ENCODE peak calls at places on chromosome 7, in six cellular contexts. W is AG09319, P is AG04450, M is HFFc6, F is breast epithelium, I is esophagus muscularis mucosa. V is an unnamed sample.

GRCh38 chr7:157527686-157528085 is 190.9 kb downstream of the DNAJB6 start:
- DNase-seq in W (no peak), P (no peak), M (no peak), F (peak; percentile 20), I (no peak), V (no peak)

GRCh38 chr7:158779061-158779992 is 50.0 kb downstream of the ESYT2 start:
- DNase-seq in W (no peak), P (no peak), M (no peak), F (no peak), I (no peak), V (no peak)

GRCh38 chr7:106486331-106486730 is 174.6 kb downstream of the CCDC71L start:
- DNase-seq in W (no peak), P (no peak), M (peak; percentile 83), F (no peak), I (no peak), V (no peak)

GRCh38 chr7:120959929-120960484 is 9.4 kb downstream of the ING3 start:
- DNase-seq in W (no peak), P (no peak), M (no peak), F (no peak), I (no peak), V (no peak)

GRCh38 chr7:80134536-80135305 is at the start of gene GNAI1:
- DNase-seq in W (peak; percentile 57), P (no peak), M (peak; percentile 80), F (no peak), I (no peak), V (peak; percentile 26)

GRCh38 chr7:22565315-22565811 is 65.4 kb upstream of the STEAP1B start:
- DNase-seq in W (no peak), P (no peak), M (peak; percentile 80), F (no peak), I (no peak), V (no peak)

GRCh38 chr7:149104749-149105148 is 14.2 kb upstream of the ZNF786 start:
- DNase-seq in W (no peak), P (no peak), M (no peak), F (no peak), I (no peak), V (no peak)

GRCh38 chr7:26153823-26154783 is 2.1 kb downstream of the NFE2L3 start:
- DNase-seq in W (no peak), P (no peak), M (no peak), F (no peak), I (no peak), V (no peak)

GRCh38 chr7:157270060-157270444 is 66.8 kb upstream of the DNAJB6 start:
- DNase-seq in W (no peak), P (no peak), M (no peak), F (no peak), I (no peak), V (no peak)

GRCh38 chr7:155874411-155874810 is 62.1 kb upstream of the SHH start:
- DNase-seq in W (no peak), P (no peak), M (no peak), F (no peak), I (no peak), V (no peak)

GRCh38 chr7:116706668-116707126 is 34.7 kb downstream of the MET start:
- DNase-seq in W (no peak), P (no peak), M (peak; percentile 58), F (no peak), I (no peak), V (no peak)

GRCh38 chr7:139588632-139589031 is 65.1 kb downstream of the CLEC2L start:
- DNase-seq in W (no peak), P (peak; percentile 72), M (no peak), F (peak; percentile 19), I (peak; percentile 90), V (no peak)

GRCh38 chr7:2959343-2959680 is 84.4 kb downstream of the CARD11 start:
- DNase-seq in W (no peak), P (no peak), M (no peak), F (peak; percentile 49), I (no peak), V (no peak)

GRCh38 chr7:155219947-155220769 is 77.5 kb upstream of the INSIG1 start:
- DNase-seq in W (no peak), P (no peak), M (no peak), F (peak; percentile 45), I (no peak), V (no peak)

DNA sequence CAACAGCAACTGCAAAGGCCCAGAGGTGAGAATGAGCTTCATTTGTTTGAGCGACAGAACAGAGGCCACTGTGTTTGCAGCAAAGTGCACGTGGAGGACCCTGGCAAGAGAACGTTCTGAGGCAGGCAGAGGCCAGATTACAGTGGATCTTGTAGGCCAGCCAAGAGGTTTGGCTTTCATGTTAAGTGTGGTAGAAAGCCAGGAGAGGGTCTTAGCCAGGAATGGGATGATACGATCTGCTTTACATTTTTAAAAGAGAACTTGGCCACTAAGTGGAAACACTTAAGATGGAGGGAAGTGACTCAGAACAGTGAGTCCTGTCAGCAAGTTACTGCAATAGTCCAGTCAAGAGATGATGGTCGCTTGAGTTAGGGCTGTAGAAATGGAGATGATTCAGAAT is 4.6 kb downstream of the CCDC136 start:
- DNase-seq in W (peak; percentile 29), P (peak; percentile 39), M (peak; percentile 67), F (no peak), I (no peak), V (no peak)
- TF ChIP-seq CTCF in W (no peak), P (no peak), M (no peak), F (no peak), I (no peak), V (no peak)

DNA sequence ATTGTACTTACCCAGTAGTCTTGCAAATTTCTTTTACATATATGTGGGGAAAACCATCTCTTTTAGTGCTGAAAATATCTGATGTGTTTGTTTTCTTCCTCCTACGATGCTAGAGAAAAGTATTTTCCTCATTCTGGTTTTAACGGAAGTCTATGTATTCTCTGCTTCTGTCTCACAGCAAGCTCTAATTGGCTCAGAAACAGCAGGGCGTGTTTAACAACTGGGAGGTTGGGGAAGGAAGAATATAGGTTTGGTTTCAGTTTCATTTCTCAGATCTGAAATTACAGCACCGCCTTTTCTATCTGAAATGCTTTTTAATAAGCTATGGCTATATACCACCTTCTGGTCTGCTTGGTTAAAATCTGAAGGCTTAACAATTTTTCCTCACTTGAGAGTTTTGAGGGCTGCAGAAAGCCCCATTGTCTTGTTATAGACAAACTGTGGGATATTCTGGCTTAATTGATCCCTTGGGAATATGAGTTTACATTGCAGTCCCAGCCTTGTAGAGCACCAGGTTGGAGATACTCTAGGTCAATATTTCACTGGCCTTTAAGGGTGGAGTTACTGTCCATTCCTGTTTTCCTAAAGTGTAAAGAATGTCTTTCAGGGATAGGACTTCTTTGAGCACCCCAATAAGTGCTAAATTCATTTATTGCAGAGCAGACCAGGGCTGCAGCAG is at the start of gene SAMD9:
- DNase-seq in W (peak; percentile 49), P (peak; percentile 36), M (peak; percentile 85), F (no peak), I (no peak), V (no peak)
- TF ChIP-seq CTCF in W (no peak), P (no peak), M (no peak), F (no peak), I (no peak), V (no peak)

GRCh38 chr7:11474902-11475585 is 357.0 kb downstream of the THSD7A start:
- DNase-seq in W (no peak), P (no peak), M (no peak), F (no peak), I (no peak), V (no peak)
- TF ChIP-seq CTCF in W (no peak), P (no peak), M (no peak), F (no peak), I (no peak), V (no peak)

GRCh38 chr7:12570529-12571461 is at the start of gene SCIN:
- DNase-seq in W (no peak), P (no peak), M (no peak), F (no peak), I (no peak), V (no peak)
- TF ChIP-seq CTCF in W (no peak), P (no peak), M (no peak), F (no peak), I (no peak), V (no peak)

GRCh38 chr7:52862321-52862720 is 173.1 kb upstream of the POM121L12 start:
- DNase-seq in W (no peak), P (no peak), M (no peak), F (no peak), I (no peak), V (no peak)
- TF ChIP-seq CTCF in W (no peak), P (no peak), M (no peak), F (no peak), I (no peak), V (no peak)

GRCh38 chr7:126856691-126857291 is 395.9 kb downstream of the GRM8 start:
- DNase-seq in W (no peak), P (no peak), M (no peak), F (no peak), I (no peak), V (no peak)
- TF ChIP-seq CTCF in W (no peak), P (no peak), M (peak; percentile 55), F (no peak), I (peak; percentile 24), V (peak; percentile 47)

DNA sequence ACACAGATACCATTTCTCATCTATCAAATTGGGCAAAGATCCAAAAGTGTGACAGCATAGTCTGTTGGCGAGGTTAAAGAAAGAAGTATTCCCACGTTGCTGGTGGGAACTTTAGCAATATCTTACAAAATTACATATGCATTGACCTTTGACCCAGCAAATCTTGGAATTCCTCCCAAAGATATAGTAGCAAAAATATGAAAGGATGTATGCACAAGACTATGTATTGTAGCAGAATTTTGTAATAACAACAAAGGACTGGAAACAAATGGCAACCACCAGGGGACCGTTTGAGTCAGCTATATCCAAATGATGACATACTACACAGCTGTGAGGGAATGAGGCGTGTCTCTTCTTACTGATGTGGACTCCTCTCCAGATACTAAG is 50.2 kb downstream of the KCNH2 start:
- DNase-seq in W (no peak), P (no peak), M (no peak), F (no peak), I (no peak), V (no peak)
- TF ChIP-seq CTCF in W (no peak), P (no peak), M (peak; percentile 27), F (no peak), I (no peak), V (no peak)

GRCh38 chr7:55550010-55550409 is 22.3 kb downstream of the VOPP1 start:
- DNase-seq in W (no peak), P (no peak), M (no peak), F (peak; percentile 82), I (no peak), V (no peak)
- TF ChIP-seq CTCF in W (no peak), P (no peak), M (peak; percentile 18), F (peak; percentile 5), I (peak; percentile 35), V (no peak)

GRCh38 chr7:83918142-83918541 is 269.2 kb upstream of the SEMA3E start:
- DNase-seq in W (no peak), P (no peak), M (no peak), F (no peak), I (no peak), V (no peak)
- TF ChIP-seq CTCF in W (no peak), P (no peak), M (no peak), F (no peak), I (no peak), V (no peak)

V was measured in D721Med.